ENCODE peak calls at places on chromosomes 2 and 18, in four cellular contexts. F, E, Q and Z are unnamed samples.

GRCh38 chr2:157196956-157197355 is 60.5 kb upstream of the GALNT5 start:
- DNase-seq in F (no peak), E (no peak), Q (no peak), Z (no peak)

GRCh38 chr2:3494984-3495666 is 24.2 kb downstream of the ADI1 start:
- DNase-seq in F (no peak), E (no peak), Q (no peak), Z (no peak)

GRCh38 chr18:67265464-67266245 is 250.9 kb downstream of the DSEL start:
- DNase-seq in F (no peak), E (no peak), Q (no peak), Z (peak; percentile 84)

GRCh38 chr18:12520442-12520992 is 112.8 kb downstream of the PRELID3A start:
- DNase-seq in F (no peak), E (no peak), Q (no peak), Z (peak; percentile 34)

GRCh38 chr2:120350125-120350524 is 4.2 kb downstream of the INHBB start:
- DNase-seq in F (no peak), E (no peak), Q (no peak), Z (no peak)

GRCh38 chr18:28287146-28287545 is 110.2 kb upstream of the CDH2 start:
- DNase-seq in F (no peak), E (no peak), Q (no peak), Z (no peak)

GRCh38 chr2:28528206-28528605 is 32.3 kb downstream of the PLB1 start:
- DNase-seq in F (no peak), E (no peak), Q (no peak), Z (no peak)

GRCh38 chr18:27847412-27847811 is 329.5 kb downstream of the CDH2 start:
- DNase-seq in F (no peak), E (no peak), Q (no peak), Z (no peak)

GRCh38 chr2:7133521-7133920 is 216.3 kb downstream of the RNF144A start:
- DNase-seq in F (no peak), E (no peak), Q (no peak), Z (peak; percentile 41)

GRCh38 chr2:101613073-101613704 is 84.3 kb upstream of the MAP4K4 start:
- DNase-seq in F (no peak), E (no peak), Q (no peak), Z (no peak)

GRCh38 chr2:241984658-241985057 is 115.1 kb downstream of the RTP5 start:
- DNase-seq in F (no peak), E (no peak), Q (no peak), Z (no peak)

GRCh38 chr2:147449323-147450080 is 395.3 kb upstream of the ACVR2A start:
- DNase-seq in F (no peak), E (no peak), Q (no peak), Z (no peak)

GRCh38 chr2:60735496-60736250 is 20.4 kb upstream of the PAPOLG start:
- DNase-seq in F (no peak), E (peak; percentile 34), Q (no peak), Z (no peak)

GRCh38 chr18:65206551-65207260 is 544.1 kb upstream of the CDH7 start:
- DNase-seq in F (no peak), E (no peak), Q (no peak), Z (no peak)

GRCh38 chr2:143145056-143145455 is 15.8 kb downstream of the ARHGAP15 start:
- DNase-seq in F (no peak), E (no peak), Q (no peak), Z (no peak)

GRCh38 chr2:196324212-196324611 is 152.8 kb upstream of the STK17B start:
- DNase-seq in F (no peak), E (peak; percentile 8), Q (no peak), Z (no peak)

GRCh38 chr2:237567276-237568029 is 1.1 kb downstream of the PRLH start:
- DNase-seq in F (no peak), E (no peak), Q (no peak), Z (no peak)

GRCh38 chr2:191802180-191802579 is 44.7 kb downstream of the CAVIN2 start:
- DNase-seq in F (no peak), E (no peak), Q (no peak), Z (no peak)

GRCh38 chr2:159399716-159400525 is 113.4 kb upstream of the WDSUB1 start:
- DNase-seq in F (no peak), E (no peak), Q (no peak), Z (peak; percentile 12)

GRCh38 chr2:152920846-152921245 is 202.4 kb downstream of the ARL6IP6 start:
- DNase-seq in F (no peak), E (no peak), Q (no peak), Z (no peak)

GRCh38 chr2:180753809-180754761 is 226.3 kb upstream of the UBE2E3 start:
- DNase-seq in F (no peak), E (no peak), Q (no peak), Z (peak; percentile 48)

GRCh38 chr2:155708052-155708451 is 624.5 kb downstream of the NR4A2 start:
- DNase-seq in F (no peak), E (no peak), Q (no peak), Z (no peak)

GRCh38 chr2:1601064-1601405 is 143.3 kb downstream of the PXDN start:
- DNase-seq in F (no peak), E (no peak), Q (no peak), Z (no peak)

GRCh38 chr2:21658269-21658668 is 534.5 kb downstream of the TDRD15 start:
- DNase-seq in F (no peak), E (no peak), Q (no peak), Z (no peak)

GRCh38 chr2:69559696-69560482 is 83.7 kb downstream of the AAK1 start:
- DNase-seq in F (no peak), E (peak; percentile 66), Q (peak; percentile 56), Z (peak; percentile 85)

GRCh38 chr2:158191569-158191968 is 89.9 kb downstream of the UPP2 start:
- DNase-seq in F (no peak), E (no peak), Q (no peak), Z (peak; percentile 55)

GRCh38 chr2:45342-46130 is 769 bp downstream of the FAM110C start:
- DNase-seq in F (no peak), E (no peak), Q (no peak), Z (no peak)

GRCh38 chr2:144406111-144406788 is 113.7 kb downstream of the ZEB2 start:
- DNase-seq in F (no peak), E (no peak), Q (no peak), Z (no peak)

GRCh38 chr18:23784811-23785245 is 95.6 kb downstream of the LAMA3 start:
- DNase-seq in F (no peak), E (no peak), Q (no peak), Z (peak; percentile 71)

GRCh38 chr2:43419886-43420285 is 176.0 kb downstream of the THADA start:
- DNase-seq in F (no peak), E (no peak), Q (no peak), Z (no peak)

GRCh38 chr2:23121968-23122648 is 262.9 kb upstream of the KLHL29 start:
- DNase-seq in F (no peak), E (no peak), Q (no peak), Z (no peak)

GRCh38 chr18:58721586-58722160 is 50.4 kb downstream of the MALT1 start:
- DNase-seq in F (no peak), E (no peak), Q (no peak), Z (no peak)

GRCh38 chr2:152585830-152586484 is 131.3 kb downstream of the PRPF40A start:
- DNase-seq in F (no peak), E (no peak), Q (no peak), Z (peak; percentile 94)

GRCh38 chr2:72142743-72143440 is 4.8 kb downstream of the CYP26B1 start:
- DNase-seq in F (peak; percentile 82), E (no peak), Q (no peak), Z (peak; percentile 45)

GRCh38 chr2:118325556-118325955 is 237.3 kb downstream of the INSIG2 start:
- DNase-seq in F (no peak), E (no peak), Q (no peak), Z (no peak)

GRCh38 chr2:179729961-179730360 is 131.5 kb downstream of the ZNF385B start:
- DNase-seq in F (no peak), E (no peak), Q (no peak), Z (no peak)

GRCh38 chr2:238566001-238566645 is 139.4 kb downstream of the ASB1 start:
- DNase-seq in F (no peak), E (no peak), Q (no peak), Z (no peak)

GRCh38 chr2:62187246-62187645 is 8.7 kb upstream of the B3GNT2 start:
- DNase-seq in F (no peak), E (no peak), Q (no peak), Z (no peak)
- TF ChIP-seq CTCF in F (no peak), E (no peak), Q (no peak), Z (no peak)

GRCh38 chr2:112276954-112277353 is 1.6 kb downstream of the ZC3H6 start:
- DNase-seq in F (no peak), E (no peak), Q (no peak), Z (no peak)

GRCh38 chr2:112272669-112273068 is 2.7 kb upstream of the ZC3H6 start:
- DNase-seq in F (no peak), E (peak; percentile 44), Q (no peak), Z (no peak)

GRCh38 chr2:112275314-112275886 is at the start of gene ZC3H6:
- DNase-seq in F (peak; percentile 99), E (peak; percentile 97), Q (peak; percentile 98), Z (peak; percentile 99)

GRCh38 chr2:112275887-112276773 is 733 bp downstream of the ZC3H6 start:
- DNase-seq in F (peak; percentile 78), E (peak; percentile 87), Q (peak; percentile 89), Z (peak; percentile 90)

DNA sequence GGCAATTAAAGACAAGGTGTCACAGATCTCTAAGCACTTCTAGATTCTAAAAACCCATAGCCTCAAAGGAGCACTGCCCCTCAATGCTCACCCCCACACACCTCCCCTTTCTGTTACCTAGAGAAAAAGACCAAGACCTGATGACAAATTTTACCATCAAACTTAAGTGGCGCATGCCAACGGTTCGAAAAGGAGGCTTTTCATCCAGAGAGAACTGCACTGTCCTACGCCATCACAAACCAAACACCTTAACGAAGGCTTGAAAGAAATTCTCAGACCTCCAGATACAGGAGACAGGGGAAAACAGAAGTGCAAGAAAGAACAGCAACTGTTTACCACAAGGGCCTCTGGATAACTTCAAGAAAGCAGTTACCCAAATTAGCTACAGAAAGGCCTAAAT is 2.0 kb upstream of the ZC3H6 start:
- DNase-seq in F (no peak), E (no peak), Q (no peak), Z (no peak)
- H3K4me3 ChIP-seq in F (no peak overlapping the region), E (peak overlapping the region; percentile 65), Q (no peak overlapping the region), Z (no peak overlapping the region)

GRCh38 chr2:240713071-240713927 is 21.6 kb downstream of the AQP12A start:
- DNase-seq in F (no peak), E (no peak), Q (no peak), Z (no peak)
- TF ChIP-seq CTCF in F (no peak), E (no peak), Q (no peak), Z (no peak)

DNA sequence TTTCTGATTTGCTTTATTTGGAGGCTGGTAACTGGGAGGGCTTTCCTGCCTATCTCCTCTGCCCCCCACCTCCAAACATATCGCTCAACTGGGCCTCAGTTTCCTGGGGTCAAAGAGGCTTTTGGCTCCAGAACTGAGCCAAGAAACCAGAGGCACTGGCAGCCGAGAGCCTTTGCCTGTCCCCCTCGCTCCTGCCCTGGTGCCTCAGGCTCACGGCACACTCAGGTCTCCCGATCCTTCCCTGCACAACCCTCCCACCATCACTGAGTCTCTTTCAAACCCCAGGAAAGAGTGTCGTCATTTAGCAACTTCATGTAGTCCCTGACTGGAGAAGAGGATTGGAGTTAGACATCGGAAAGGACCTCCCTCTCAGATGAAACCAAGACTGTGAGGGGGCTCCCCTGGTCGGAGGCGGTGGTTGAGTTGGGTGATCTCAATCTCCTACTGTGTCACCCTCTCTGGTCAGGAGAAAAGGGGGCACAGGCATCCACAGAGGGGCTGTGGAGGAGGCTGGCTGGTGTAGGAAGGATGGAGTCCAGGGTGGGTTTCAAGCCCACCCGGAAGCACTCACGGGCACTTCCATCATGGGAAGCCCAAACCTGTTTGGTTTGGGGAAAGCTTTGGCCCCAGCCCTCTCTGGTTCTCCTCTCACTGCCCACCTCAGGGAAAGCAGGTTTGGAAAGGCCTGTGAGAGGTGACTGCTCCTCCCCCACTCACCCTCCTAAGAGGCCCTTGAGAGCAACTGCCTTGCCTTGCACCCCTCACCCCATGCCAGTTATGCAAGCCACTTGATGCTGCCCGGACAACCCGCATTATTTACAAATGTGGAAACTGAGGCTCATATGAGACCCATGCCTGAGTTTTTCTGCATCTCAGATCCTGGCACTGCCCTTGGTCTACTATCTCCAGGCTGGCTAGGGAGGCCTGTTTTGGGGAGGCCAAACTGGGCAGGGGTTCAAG is 62.3 kb downstream of the TNS1 start:
- DNase-seq in F (no peak), E (no peak), Q (no peak), Z (no peak)
- H3K4me3 ChIP-seq in F (no peak overlapping the region), E (no peak overlapping the region), Q (no peak overlapping the region), Z (no peak overlapping the region)